ENCODE peak calls at places on chromosomes 12 and 14, in six cellular contexts. M is GM12878, L is HepG2, K is K562, H is H1, R is HCT116. U is an unnamed sample.

GRCh38 chr14:74973003-74973614 is 17.7 kb upstream of the PGF start:
- DNase-seq in M (no peak), L (no peak), K (no peak), H (no peak), R (no peak), U (no peak)

GRCh38 chr12:124053855-124054254 is 80.8 kb downstream of the ZNF664 start:
- DNase-seq in M (no peak), L (peak; percentile 52), K (peak; percentile 46), H (peak; percentile 61), R (peak; percentile 12), U (peak; percentile 69)

GRCh38 chr12:106956048-106956935 is 585 bp downstream of the TMEM263 start:
- DNase-seq in M (peak; percentile 15), L (peak; percentile 87), K (peak; percentile 82), H (peak; percentile 84), R (peak; percentile 73), U (peak; percentile 36)

GRCh38 chr14:28264306-28264705 is 502.3 kb upstream of the FOXG1 start:
- DNase-seq in M (no peak), L (no peak), K (no peak), H (no peak), R (no peak), U (no peak)

GRCh38 chr12:122227341-122227740 is 1.5 kb upstream of the DIABLO start:
- DNase-seq in M (no peak), L (no peak), K (no peak), H (no peak), R (no peak), U (no peak)

GRCh38 chr12:107492393-107493134 is 193.0 kb upstream of the PWP1 start:
- DNase-seq in M (no peak), L (peak; percentile 40), K (no peak), H (no peak), R (no peak), U (no peak)

GRCh38 chr12:93145086-93145485 is 216.0 kb upstream of the EEA1 start:
- DNase-seq in M (no peak), L (no peak), K (no peak), H (no peak), R (no peak), U (no peak)

GRCh38 chr12:93714382-93714781 is 37.2 kb downstream of the CRADD start:
- DNase-seq in M (no peak), L (no peak), K (no peak), H (no peak), R (no peak), U (no peak)

GRCh38 chr12:132761032-132761910 is at the start of gene ANKLE2:
- DNase-seq in M (no peak), L (peak; percentile 23), K (peak; percentile 58), H (no peak), R (no peak), U (no peak)

GRCh38 chr12:66491812-66492361 is 187.0 kb downstream of the GRIP1 start:
- DNase-seq in M (no peak), L (no peak), K (no peak), H (no peak), R (no peak), U (no peak)

GRCh38 chr12:93785262-93786010 is 108.3 kb downstream of the CRADD start:
- DNase-seq in M (no peak), L (peak; percentile 63), K (peak; percentile 75), H (no peak), R (peak; percentile 85), U (peak; percentile 43)

GRCh38 chr12:4203772-4204376 is 69.7 kb upstream of the CCND2 start:
- DNase-seq in M (no peak), L (no peak), K (no peak), H (no peak), R (no peak), U (peak; percentile 93)

GRCh38 chr14:68784995-68785816 is 7.7 kb downstream of the ZFP36L1 start:
- DNase-seq in M (no peak), L (no peak), K (no peak), H (peak; percentile 34), R (peak; percentile 86), U (no peak)

GRCh38 chr12:14399871-14400270 is 34.4 kb downstream of the ATF7IP start:
- DNase-seq in M (no peak), L (no peak), K (no peak), H (no peak), R (no peak), U (no peak)

GRCh38 chr12:46777587-46777986 is 48.2 kb downstream of the SLC38A4 start:
- DNase-seq in M (no peak), L (no peak), K (no peak), H (no peak), R (no peak), U (no peak)

GRCh38 chr14:71363961-71364360 is 456.7 kb downstream of the PCNX1 start:
- DNase-seq in M (no peak), L (no peak), K (no peak), H (no peak), R (no peak), U (no peak)

GRCh38 chr14:95515523-95516517 is 630 bp downstream of the SYNE3 start:
- DNase-seq in M (no peak), L (peak; percentile 39), K (peak; percentile 71), H (peak; percentile 73), R (no peak), U (no peak)

GRCh38 chr14:100288382-100289185 is 17.7 kb downstream of the SLC25A29 start:
- DNase-seq in M (no peak), L (no peak), K (no peak), H (no peak), R (no peak), U (no peak)

GRCh38 chr14:74645735-74646134 is 33.7 kb upstream of the LTBP2 start:
- DNase-seq in M (no peak), L (no peak), K (no peak), H (no peak), R (no peak), U (no peak)

GRCh38 chr12:57552306-57552651 is 2.4 kb downstream of the KIF5A start:
- DNase-seq in M (no peak), L (no peak), K (peak; percentile 88), H (no peak), R (no peak), U (no peak)

GRCh38 chr12:124862768-124863408 is 776 bp downstream of the SCARB1 start:
- DNase-seq in M (no peak), L (no peak), K (peak; percentile 46), H (no peak), R (no peak), U (no peak)

GRCh38 chr14:77187649-77188012 is 6.0 kb downstream of the TMEM63C start:
- DNase-seq in M (no peak), L (no peak), K (no peak), H (no peak), R (no peak), U (no peak)

GRCh38 chr12:93323625-93324165 is 54.0 kb upstream of the NUDT4 start:
- DNase-seq in M (no peak), L (no peak), K (no peak), H (no peak), R (no peak), U (no peak)

GRCh38 chr12:104056419-104056972 is 6.5 kb upstream of the GLT8D2 start:
- DNase-seq in M (no peak), L (no peak), K (no peak), H (no peak), R (no peak), U (no peak)

GRCh38 chr12:11941601-11942360 is 129.0 kb upstream of the BCL2L14 start:
- DNase-seq in M (no peak), L (no peak), K (no peak), H (no peak), R (no peak), U (no peak)

GRCh38 chr14:34065222-34065621 is 114.3 kb upstream of the EGLN3 start:
- DNase-seq in M (no peak), L (no peak), K (no peak), H (no peak), R (no peak), U (no peak)

GRCh38 chr14:49959822-49960408 is 67.0 kb downstream of the ARF6 start:
- DNase-seq in M (peak; percentile 76), L (no peak), K (no peak), H (no peak), R (no peak), U (no peak)

GRCh38 chr14:63727231-63727735 is 582 bp downstream of the SGPP1 start:
- DNase-seq in M (no peak), L (no peak), K (peak; percentile 32), H (no peak), R (no peak), U (peak; percentile 6)

GRCh38 chr12:70190252-70191010 is 52.8 kb upstream of the CNOT2 start:
- DNase-seq in M (no peak), L (no peak), K (no peak), H (no peak), R (no peak), U (no peak)

DNA sequence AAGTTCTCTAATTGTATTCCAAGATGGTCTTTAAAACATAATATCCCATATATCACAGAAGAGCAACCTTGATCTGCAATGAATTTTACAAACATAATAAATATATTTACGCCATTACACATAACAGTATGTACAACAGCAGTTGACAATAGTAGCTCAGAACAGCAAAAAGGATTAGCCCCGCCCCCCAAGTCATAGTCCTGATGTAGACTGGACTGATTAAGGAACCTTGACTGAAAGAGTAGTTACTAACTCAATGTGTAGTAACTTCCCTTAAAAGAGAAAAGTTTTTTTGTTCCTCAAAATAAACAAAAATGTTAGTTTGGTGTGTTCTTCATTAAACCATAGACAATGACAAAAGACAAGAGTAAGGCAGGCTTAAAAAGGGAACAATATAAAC is 44.5 kb downstream of the GTF2A1 start:
- DNase-seq in M (no peak), L (no peak), K (no peak), H (no peak), R (no peak), U (no peak)
- TF ChIP-seq ZNF274 in M (no peak), L (no peak), K (no peak), H (no peak), R (no peak), U (no peak)

DNA sequence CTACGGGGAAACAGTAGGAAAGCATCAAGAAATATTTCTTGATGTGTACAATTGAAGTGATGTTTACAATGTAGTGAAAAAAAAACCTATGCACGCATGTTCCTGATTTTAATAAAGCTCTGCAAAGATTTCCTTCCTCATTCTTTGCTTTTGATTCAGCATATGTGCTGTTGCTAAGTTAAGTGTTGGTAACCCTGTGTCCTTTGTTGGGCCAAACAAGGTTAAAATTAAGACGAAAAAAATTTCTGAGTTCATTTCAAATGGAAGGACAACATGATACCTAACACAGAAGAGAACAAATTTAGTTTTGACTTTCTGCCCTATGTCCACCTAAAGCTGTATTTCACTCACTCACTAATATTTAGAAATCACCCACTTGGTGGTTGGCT is 62.8 kb downstream of the PPP2R5C start:
- DNase-seq in M (no peak), L (no peak), K (no peak), H (no peak), R (no peak), U (no peak)
- H3K4me1 ChIP-seq in M (peaks cover 57% of the 10 kb centered on the region), L (no peaks in the 10 kb centered on the region), K (no peaks in the 10 kb centered on the region), H (no peaks in the 10 kb centered on the region), R (no peaks in the 10 kb centered on the region), U (no peaks in the 10 kb centered on the region)

GRCh38 chr14:60197629-60198318 is 32.6 kb upstream of the DHRS7 start:
- DNase-seq in M (no peak), L (no peak), K (no peak), H (no peak), R (no peak), U (no peak)
- TF ChIP-seq ZNF274 in M (no peak), L (no peak), K (no peak), H (no peak), R (no peak), U (no peak)

DNA sequence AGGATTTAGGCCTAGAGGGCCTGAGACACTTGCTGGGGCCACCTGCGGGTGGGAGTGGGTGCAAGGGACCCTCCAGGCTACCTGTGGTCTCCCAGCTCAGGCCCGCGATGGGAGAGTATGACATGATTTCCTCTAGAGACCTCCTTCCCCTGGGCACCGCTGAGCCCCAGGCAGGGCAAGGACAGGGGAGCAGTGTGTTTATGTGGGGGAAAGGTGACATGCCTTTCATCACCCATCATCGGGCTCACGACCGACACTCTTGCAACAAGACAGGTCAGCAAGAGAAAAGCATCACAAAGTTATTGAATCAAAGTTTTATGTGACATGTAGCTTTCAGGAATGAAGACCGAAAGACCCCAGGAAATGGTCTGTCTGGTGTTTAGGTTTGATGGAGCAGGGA is 19.9 kb downstream of the SH2B3 start:
- DNase-seq in M (no peak), L (no peak), K (no peak), H (no peak), R (no peak), U (no peak)
- H3K4me1 ChIP-seq in M (peaks cover 49% of the 10 kb centered on the region), L (peaks cover 26% of the 10 kb centered on the region), K (peaks cover 40% of the 10 kb centered on the region), H (peaks cover 30% of the 10 kb centered on the region), R (peaks cover 40% of the 10 kb centered on the region), U (peaks cover 31% of the 10 kb centered on the region)